ENCODE peak calls at places on chromosomes 11 and 22, in ten cellular contexts. C, D, O, N, Y, L, W, I, H and Z are unnamed samples.

GRCh38 chr11:20451568-20451967 is 64.1 kb downstream of the PRMT3 start:
- DNase-seq in C (no peak), D (no peak), O (no peak), N (no peak), Y (no peak), L (no peak), W (no peak), I (no peak), H (no peak), Z (no peak)

GRCh38 chr11:128424271-128424709 is 163.1 kb downstream of the ETS1 start:
- DNase-seq in C (peak; percentile 61), D (peak; percentile 21), O (no peak), N (no peak), Y (no peak), L (no peak), W (peak; percentile 44), I (no peak), H (no peak), Z (no peak)

GRCh38 chr11:26230021-26230420 is 101.9 kb upstream of the ANO3 start:
- DNase-seq in C (no peak), D (no peak), O (no peak), N (no peak), Y (no peak), L (no peak), W (no peak), I (no peak), H (no peak), Z (no peak)

GRCh38 chr11:32497951-32498350 is 62.6 kb upstream of the WT1 start:
- DNase-seq in C (no peak), D (no peak), O (no peak), N (no peak), Y (no peak), L (peak; percentile 44), W (no peak), I (no peak), H (no peak), Z (no peak)

GRCh38 chr22:50303848-50304527 is 3.5 kb downstream of the PLXNB2 start:
- DNase-seq in C (no peak), D (no peak), O (peak; percentile 72), N (no peak), Y (peak; percentile 23), L (peak; percentile 79), W (peak; percentile 84), I (peak; percentile 63), H (no peak), Z (no peak)

GRCh38 chr22:43000441-43001175 is 14.3 kb downstream of the PACSIN2 start:
- DNase-seq in C (no peak), D (no peak), O (no peak), N (no peak), Y (no peak), L (no peak), W (no peak), I (no peak), H (no peak), Z (no peak)

GRCh38 chr11:29486301-29486700 is 530.5 kb downstream of the KCNA4 start:
- DNase-seq in C (no peak), D (no peak), O (no peak), N (no peak), Y (no peak), L (no peak), W (no peak), I (no peak), H (no peak), Z (no peak)

GRCh38 chr11:5564259-5565019 is 16.1 kb upstream of the OR52H1 start:
- DNase-seq in C (no peak), D (no peak), O (no peak), N (no peak), Y (no peak), L (no peak), W (no peak), I (no peak), H (no peak), Z (no peak)

GRCh38 chr11:68430801-68431200 is 29.8 kb upstream of the PPP6R3 start:
- DNase-seq in C (no peak), D (no peak), O (peak; percentile 73), N (no peak), Y (no peak), L (no peak), W (no peak), I (no peak), H (no peak), Z (no peak)

DNA sequence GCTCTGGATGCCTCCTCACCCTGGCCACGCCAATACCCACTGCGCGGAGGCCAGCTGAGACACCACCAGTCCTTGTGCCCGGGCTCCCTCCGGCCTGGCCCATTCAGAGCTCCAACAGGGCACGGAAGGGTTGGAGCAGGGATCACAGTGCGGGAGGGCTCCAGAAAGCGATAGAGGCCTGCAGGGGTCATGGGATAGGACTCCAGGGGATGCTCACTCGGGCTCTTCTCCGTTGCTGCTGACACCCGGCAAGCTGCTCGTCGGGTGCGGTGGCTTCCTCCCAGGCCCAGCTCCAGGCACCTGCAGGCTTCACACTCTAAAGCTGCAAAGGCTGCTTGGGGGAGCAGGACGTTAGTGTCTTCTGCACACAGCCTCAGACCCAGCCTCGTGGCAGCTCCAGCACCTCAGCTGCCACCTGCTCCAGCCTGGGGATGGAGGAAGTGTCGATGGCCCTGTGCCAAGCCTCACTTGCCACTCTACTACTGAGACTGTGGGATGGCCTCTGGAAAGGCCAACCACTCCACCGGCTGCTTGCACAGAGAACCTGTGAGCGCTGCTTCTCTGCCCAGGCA is 10.6 kb downstream of the WNT7B start:
- DNase-seq in C (no peak), D (no peak), O (no peak), N (no peak), Y (no peak), L (no peak), W (peak; percentile 69), I (no peak), H (no peak), Z (no peak)
- H3K27me3 ChIP-seq in C (peaks cover 1% of the 10 kb centered on the region), D (peaks cover 76% of the 10 kb centered on the region), O (peaks cover 64% of the 10 kb centered on the region), N (peaks cover 67% of the 10 kb centered on the region), Y (peaks cover 90% of the 10 kb centered on the region), L (peaks cover 45% of the 10 kb centered on the region), W (no peaks in the 10 kb centered on the region), I (peaks cover 9% of the 10 kb centered on the region), H (peaks cover 14% of the 10 kb centered on the region), Z (peaks cover 94% of the 10 kb centered on the region)

GRCh38 chr11:101444851-101445250 is 139.0 kb downstream of the TRPC6 start:
- DNase-seq in C (no peak), D (no peak), O (no peak), N (no peak), Y (no peak), L (no peak), W (no peak), I (no peak), H (no peak), Z (no peak)
- H3K27ac ChIP-seq in C (no peak overlapping the region), D (no peak overlapping the region), O (no peak overlapping the region), N (no peak overlapping the region), Y (no peak overlapping the region), L (no peak overlapping the region), W (no peak overlapping the region), I (peak overlapping the region; percentile 80), H (no peak overlapping the region), Z (no peak overlapping the region)

DNA sequence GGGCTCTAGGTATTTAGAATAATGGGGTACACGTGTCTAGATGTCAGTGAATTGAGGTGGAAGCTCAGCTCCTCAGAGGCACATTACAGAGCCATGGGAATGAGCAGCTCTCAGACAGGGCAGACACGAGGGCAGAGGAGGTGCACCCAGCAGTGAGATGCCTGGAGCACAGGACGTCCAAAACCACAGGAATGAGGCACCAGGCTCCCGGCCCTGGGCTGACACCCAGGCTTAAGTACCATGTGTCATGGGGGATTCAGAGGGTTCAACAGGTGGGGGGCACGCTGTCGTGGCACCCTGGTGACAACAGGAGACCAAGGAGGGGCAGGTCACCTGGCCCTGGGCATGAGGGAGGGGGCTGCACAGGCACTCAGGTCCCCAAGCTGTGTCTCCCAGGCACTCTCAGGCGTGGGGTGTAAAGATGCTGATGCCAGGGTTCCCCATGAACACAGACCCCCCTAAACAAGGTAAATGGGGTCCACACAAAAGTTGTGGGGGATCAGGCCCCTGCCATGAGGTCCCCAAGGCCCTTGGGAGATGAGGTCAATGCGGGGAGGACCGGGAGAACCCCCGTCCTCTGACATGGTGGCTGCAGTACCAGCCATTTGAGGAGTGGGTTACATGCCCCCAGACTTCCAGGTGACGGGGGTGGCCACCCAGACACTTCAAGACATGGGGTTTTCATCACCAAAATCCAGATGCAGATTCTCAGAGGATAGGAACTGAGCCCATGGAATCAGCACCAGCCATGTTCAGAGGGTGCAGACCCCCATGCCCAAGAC is 5.6 kb upstream of the SYT8 start:
- DNase-seq in C (no peak), D (no peak), O (no peak), N (no peak), Y (no peak), L (no peak), W (no peak), I (no peak), H (no peak), Z (no peak)
- TF ChIP-seq EP300 in C (no peak), D (no peak), O (no peak), N (no peak), Y (no peak), L (no peak), W (no peak), I (no peak), H (no peak), Z (no peak)

GRCh38 chr22:22666307-22667091 is 22.1 kb downstream of the GGTLC2 start:
- DNase-seq in C (no peak), D (no peak), O (peak; percentile 60), N (no peak), Y (peak; percentile 11), L (peak; percentile 38), W (no peak), I (no peak), H (no peak), Z (no peak)

GRCh38 chr22:22667966-22668880 is 23.8 kb downstream of the GGTLC2 start:
- DNase-seq in C (no peak), D (no peak), O (no peak), N (no peak), Y (no peak), L (no peak), W (no peak), I (no peak), H (no peak), Z (no peak)

GRCh38 chr22:22662095-22662494 is 17.7 kb downstream of the GGTLC2 start:
- DNase-seq in C (no peak), D (no peak), O (no peak), N (no peak), Y (no peak), L (no peak), W (no peak), I (no peak), H (no peak), Z (no peak)

GRCh38 chr22:22661275-22661674 is 16.9 kb downstream of the GGTLC2 start:
- DNase-seq in C (no peak), D (no peak), O (no peak), N (no peak), Y (no peak), L (no peak), W (no peak), I (no peak), H (no peak), Z (no peak)

GRCh38 chr22:22663861-22664800 is 19.7 kb downstream of the GGTLC2 start:
- DNase-seq in C (no peak), D (no peak), O (no peak), N (no peak), Y (no peak), L (no peak), W (no peak), I (no peak), H (no peak), Z (no peak)
- H3K27me3 ChIP-seq in C (no peaks in the 10 kb centered on the region), D (no peaks in the 10 kb centered on the region), O (no peaks in the 10 kb centered on the region), N (no peaks in the 10 kb centered on the region), Y (peaks cover 26% of the 10 kb centered on the region), L (no peaks in the 10 kb centered on the region), W (no peaks in the 10 kb centered on the region), I (peaks cover 20% of the 10 kb centered on the region), H (peaks cover 16% of the 10 kb centered on the region), Z (peaks cover 12% of the 10 kb centered on the region)